ENCODE peak calls at places on chromosomes 2 and 18, in nine cellular contexts. I is PC-9, S is left ventricle myocardium inferior, L is lower leg skin, V is AG04450, D is ecto neural progenitor cell, Y is mucosa of descending colon, X is anterior cingulate cortex, J is GM23248. U is an unnamed sample.
A peak's percentile ranks its signal among the peaks of the same experiment; 100 is the strongest.

GRCh38 chr2:234293973-234294372 is 202.9 kb downstream of the ARL4C start:
- DNase-seq in I (no peak), S (no peak), L (peak; percentile 70), V (no peak), D (no peak), Y (no peak), X (no peak), J (no peak), U (no peak)

GRCh38 chr2:147945660-147946059 is 74.9 kb downstream of the ORC4 start:
- DNase-seq in I (no peak), S (no peak), L (no peak), V (no peak), D (no peak), Y (no peak), X (no peak), J (peak; percentile 15), U (no peak)

GRCh38 chr2:144349674-144350073 is 170.2 kb downstream of the ZEB2 start:
- DNase-seq in I (no peak), S (no peak), L (no peak), V (no peak), D (no peak), Y (no peak), X (no peak), J (no peak), U (no peak)

GRCh38 chr18:13019301-13019700 is 28.1 kb downstream of the CEP192 start:
- DNase-seq in I (no peak), S (no peak), L (no peak), V (no peak), D (no peak), Y (no peak), X (no peak), J (peak; percentile 19), U (no peak)

GRCh38 chr18:8754995-8755955 is 49.9 kb downstream of the MTCL1 start:
- DNase-seq in I (no peak), S (no peak), L (no peak), V (no peak), D (no peak), Y (peak; percentile 49), X (no peak), J (peak; percentile 67), U (no peak)

GRCh38 chr2:42195559-42195958 is 26.4 kb downstream of the EML4 start:
- DNase-seq in I (no peak), S (no peak), L (no peak), V (no peak), D (no peak), Y (no peak), X (no peak), J (peak; percentile 80), U (peak; percentile 30)

GRCh38 chr2:239289545-239289944 is 111.3 kb downstream of the HDAC4 start:
- DNase-seq in I (no peak), S (no peak), L (no peak), V (no peak), D (no peak), Y (no peak), X (no peak), J (no peak), U (no peak)

GRCh38 chr2:236994361-236994760 is 91.3 kb upstream of the COPS8 start:
- DNase-seq in I (no peak), S (no peak), L (no peak), V (no peak), D (no peak), Y (no peak), X (no peak), J (no peak), U (no peak)

GRCh38 chr18:7840445-7840844 is 273.3 kb downstream of the PTPRM start:
- DNase-seq in I (no peak), S (no peak), L (no peak), V (no peak), D (no peak), Y (no peak), X (no peak), J (no peak), U (no peak)

GRCh38 chr2:28997237-28997846 is 16.2 kb downstream of the TOGARAM2 start:
- DNase-seq in I (no peak), S (no peak), L (no peak), V (no peak), D (no peak), Y (no peak), X (no peak), J (peak; percentile 73), U (no peak)

GRCh38 chr18:63111549-63112402 is 207.8 kb downstream of the BCL2 start:
- DNase-seq in I (no peak), S (no peak), L (peak; percentile 91), V (no peak), D (no peak), Y (peak; percentile 36), X (no peak), J (peak; percentile 8), U (no peak)

GRCh38 chr2:238929242-238930081 is 81.6 kb downstream of the TWIST2 start:
- DNase-seq in I (no peak), S (peak; percentile 56), L (peak; percentile 94), V (no peak), D (peak; percentile 42), Y (no peak), X (no peak), J (peak; percentile 56), U (no peak)

GRCh38 chr2:30410217-30410616 is 36.8 kb upstream of the LCLAT1 start:
- DNase-seq in I (peak; percentile 18), S (no peak), L (no peak), V (no peak), D (peak; percentile 9), Y (no peak), X (no peak), J (peak; percentile 88), U (peak; percentile 36)

GRCh38 chr18:39414009-39414700 is 1848.6 kb upstream of the CELF4 start:
- DNase-seq in I (peak; percentile 0), S (no peak), L (no peak), V (peak; percentile 16), D (no peak), Y (no peak), X (no peak), J (peak; percentile 80), U (peak; percentile 42)

GRCh38 chr2:179604638-179605037 is 256.8 kb downstream of the ZNF385B start:
- DNase-seq in I (no peak), S (no peak), L (no peak), V (no peak), D (no peak), Y (no peak), X (no peak), J (no peak), U (no peak)

GRCh38 chr18:61998957-61999356 is 106.2 kb upstream of the RNF152 start:
- DNase-seq in I (no peak), S (no peak), L (no peak), V (peak; percentile 69), D (no peak), Y (no peak), X (no peak), J (peak; percentile 86), U (no peak)

GRCh38 chr2:187435078-187435477 is 13.0 kb downstream of the CALCRL start:
- DNase-seq in I (no peak), S (no peak), L (no peak), V (no peak), D (no peak), Y (no peak), X (no peak), J (no peak), U (no peak)

GRCh38 chr2:163367825-163368582 is 367.8 kb downstream of the FIGN start:
- DNase-seq in I (no peak), S (no peak), L (no peak), V (no peak), D (no peak), Y (no peak), X (no peak), J (no peak), U (no peak)

GRCh38 chr2:191231995-191232394 is 13.2 kb upstream of the MYO1B start:
- DNase-seq in I (no peak), S (no peak), L (no peak), V (no peak), D (no peak), Y (no peak), X (no peak), J (peak; percentile 73), U (no peak)

GRCh38 chr2:221422516-221423211 is 149.4 kb downstream of the EPHA4 start:
- DNase-seq in I (no peak), S (no peak), L (no peak), V (no peak), D (no peak), Y (no peak), X (no peak), J (no peak), U (no peak)

GRCh38 chr2:241363316-241363879 is 7.3 kb downstream of the FARP2 start:
- DNase-seq in I (no peak), S (no peak), L (no peak), V (no peak), D (no peak), Y (no peak), X (no peak), J (peak; percentile 39), U (no peak)

GRCh38 chr2:220228310-220229006 is 601.0 kb downstream of the SLC4A3 start:
- DNase-seq in I (peak; percentile 80), S (no peak), L (no peak), V (peak; percentile 96), D (no peak), Y (no peak), X (no peak), J (peak; percentile 97), U (peak; percentile 45)

GRCh38 chr2:219947575-219947974 is 320.1 kb downstream of the SLC4A3 start:
- DNase-seq in I (no peak), S (no peak), L (no peak), V (no peak), D (no peak), Y (no peak), X (no peak), J (peak; percentile 68), U (no peak)

GRCh38 chr2:1581965-1582625 is 162.2 kb downstream of the PXDN start:
- DNase-seq in I (no peak), S (no peak), L (no peak), V (no peak), D (no peak), Y (no peak), X (no peak), J (peak; percentile 70), U (no peak)

GRCh38 chr2:173184031-173185004 is 108.7 kb downstream of the MAP3K20 start:
- DNase-seq in I (peak; percentile 61), S (no peak), L (no peak), V (peak; percentile 95), D (no peak), Y (peak; percentile 53), X (no peak), J (peak; percentile 99), U (peak; percentile 63)

GRCh38 chr18:45142868-45143267 is 462.2 kb downstream of the SETBP1 start:
- DNase-seq in I (no peak), S (no peak), L (no peak), V (no peak), D (no peak), Y (no peak), X (no peak), J (no peak), U (no peak)

GRCh38 chr18:49745051-49746014 is 68.0 kb downstream of the ACAA2 start:
- DNase-seq in I (no peak), S (no peak), L (peak; percentile 68), V (no peak), D (no peak), Y (no peak), X (no peak), J (no peak), U (no peak)

GRCh38 chr2:10541081-10541480 is 93.0 kb upstream of the ODC1 start:
- DNase-seq in I (no peak), S (no peak), L (no peak), V (no peak), D (no peak), Y (no peak), X (no peak), J (peak; percentile 20), U (no peak)

GRCh38 chr2:112031916-112032582 is 23.0 kb upstream of the TMEM87B start:
- DNase-seq in I (no peak), S (no peak), L (no peak), V (no peak), D (no peak), Y (peak; percentile 57), X (no peak), J (peak; percentile 47), U (no peak)

GRCh38 chr18:36352384-36352783 is 54.9 kb downstream of the FHOD3 start:
- DNase-seq in I (peak; percentile 11), S (no peak), L (no peak), V (peak; percentile 80), D (no peak), Y (no peak), X (no peak), J (peak; percentile 99), U (no peak)

GRCh38 chr2:139969301-139969700 is 1189.1 kb upstream of the NXPH2 start:
- DNase-seq in I (no peak), S (no peak), L (no peak), V (no peak), D (no peak), Y (no peak), X (no peak), J (no peak), U (no peak)

U was measured in keratinocyte.